ENCODE peak calls at places on chromosomes 6 and 20, in six cellular contexts. W, A, D, R, P and K are unnamed samples.

GRCh38 chr6:155377061-155377460 is 62.8 kb upstream of the TFB1M start:
- DNase-seq in W (no peak), A (no peak), D (peak), R (peak), P (no peak), K (no peak)

GRCh38 chr6:18506387-18507017 is 119.4 kb downstream of the RNF144B start:
- DNase-seq in W (no peak), A (no peak), D (peak), R (peak), P (no peak), K (no peak)

GRCh38 chr6:127146935-127147334 is 28.5 kb downstream of the RSPO3 start:
- DNase-seq in W (no peak), A (peak), D (peak), R (peak), P (peak), K (no peak)

GRCh38 chr6:90222724-90223198 is 73.9 kb downstream of the BACH2 start:
- DNase-seq in W (no peak), A (peak), D (peak), R (peak), P (no peak), K (no peak)

GRCh38 chr6:3331948-3332347 is 73.2 kb downstream of the PSMG4 start:
- DNase-seq in W (no peak), A (no peak), D (no peak), R (no peak), P (no peak), K (no peak)

GRCh38 chr6:104537185-104537584 is 322.5 kb downstream of the HACE1 start:
- DNase-seq in W (no peak), A (no peak), D (peak), R (peak), P (no peak), K (no peak)

GRCh38 chr20:45347297-45347935 is 808 bp downstream of the SDC4 start:
- DNase-seq in W (no peak), A (no peak), D (no peak), R (no peak), P (no peak), K (no peak)

GRCh38 chr6:144778773-144779531 is 493.8 kb downstream of the UTRN start:
- DNase-seq in W (no peak), A (peak), D (no peak), R (no peak), P (no peak), K (no peak)

GRCh38 chr20:8756410-8756809 is 312.5 kb upstream of the PLCB4 start:
- DNase-seq in W (no peak), A (peak), D (peak), R (peak), P (no peak), K (no peak)

GRCh38 chr6:128731249-128732165 is 151.4 kb upstream of the LAMA2 start:
- DNase-seq in W (peak), A (peak), D (peak), R (peak), P (peak), K (no peak)

GRCh38 chr6:91268941-91269340 is 682.1 kb upstream of the MAP3K7 start:
- DNase-seq in W (no peak), A (no peak), D (no peak), R (peak), P (no peak), K (no peak)

GRCh38 chr6:87291879-87292278 is 30.5 kb upstream of the SMIM8 start:
- DNase-seq in W (no peak), A (no peak), D (no peak), R (no peak), P (no peak), K (no peak)

GRCh38 chr6:134689177-134689576 is 260.7 kb downstream of the ALDH8A1 start:
- DNase-seq in W (no peak), A (no peak), D (no peak), R (no peak), P (no peak), K (no peak)

DNA sequence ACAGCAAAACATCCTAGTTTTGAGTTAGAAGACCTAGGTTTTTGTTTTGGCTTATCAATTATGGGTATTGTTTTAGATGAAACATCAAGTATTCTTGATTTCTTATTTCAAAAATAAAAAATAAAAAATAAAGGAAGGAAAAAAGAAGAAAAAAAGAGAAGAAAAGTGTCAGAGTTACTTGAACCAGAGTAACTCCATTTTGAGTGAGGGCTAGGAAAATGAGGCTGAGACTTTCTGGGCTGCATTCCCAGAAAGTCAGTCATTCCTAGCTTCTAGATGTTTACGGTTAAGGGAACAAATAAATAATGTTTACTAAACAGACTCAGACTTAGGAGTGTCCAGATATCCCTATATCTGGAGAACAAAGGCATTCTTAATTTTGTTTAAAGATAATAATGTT is 45.3 kb upstream of the HFE start:
- DNase-seq in W (no peak), A (no peak), D (no peak), R (no peak), P (no peak), K (no peak)
- H2BK15ac ChIP-seq in W (no peak), A (no peak), D (no peak), R (no peak), P (no peak), K (no peak)

DNA sequence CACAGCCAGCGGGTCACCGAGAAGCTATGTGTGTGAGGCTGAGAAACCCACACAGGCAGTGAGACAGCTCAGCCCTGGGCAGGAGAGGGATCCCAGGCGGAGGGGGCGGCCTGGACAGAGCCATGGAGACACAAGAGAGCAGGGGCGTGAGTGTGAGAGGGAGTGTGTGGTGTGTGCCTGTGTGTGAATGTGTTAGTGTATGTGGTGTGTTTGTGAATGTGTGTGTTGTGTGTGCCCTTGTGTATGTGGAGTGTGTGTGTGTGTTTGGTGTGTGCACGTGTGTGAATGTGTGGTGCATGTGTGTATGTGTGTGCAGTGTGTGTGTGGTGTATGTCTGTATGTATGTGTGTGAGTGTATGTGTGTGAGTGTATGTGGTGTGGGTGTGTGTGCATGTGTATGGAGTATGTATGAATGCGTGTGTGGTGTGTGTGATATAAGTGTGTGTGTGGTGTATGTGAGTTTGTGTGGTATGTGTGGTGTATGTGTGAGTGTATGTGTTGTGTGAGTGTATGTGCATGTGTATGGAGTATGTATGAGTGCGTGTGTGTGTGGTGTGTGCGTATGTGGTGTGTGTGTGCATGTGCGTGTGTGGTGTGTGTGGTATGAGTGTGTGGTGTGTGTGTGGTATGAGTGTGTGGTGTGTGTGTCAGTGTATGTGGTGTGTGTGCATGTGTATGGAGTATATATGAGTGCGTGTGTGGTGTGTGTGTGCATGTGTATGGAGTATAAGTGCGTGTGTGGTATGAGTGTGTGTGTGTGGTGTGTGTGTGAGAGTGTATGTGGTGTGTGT is 175.3 kb upstream of the AFDN start:
- DNase-seq in W (no peak), A (no peak), D (no peak), R (no peak), P (no peak), K (no peak)
- H3K23ac ChIP-seq in W (peak), A (peak), D (no peak), R (no peak), P (no peak), K (peak)

GRCh38 chr6:29974901-29975560 is 32.7 kb downstream of the HLA-A start:
- DNase-seq in W (no peak), A (peak), D (no peak), R (no peak), P (peak), K (peak)
- H2BK15ac ChIP-seq in W (no peak), A (no peak), D (no peak), R (no peak), P (no peak), K (no peak)

DNA sequence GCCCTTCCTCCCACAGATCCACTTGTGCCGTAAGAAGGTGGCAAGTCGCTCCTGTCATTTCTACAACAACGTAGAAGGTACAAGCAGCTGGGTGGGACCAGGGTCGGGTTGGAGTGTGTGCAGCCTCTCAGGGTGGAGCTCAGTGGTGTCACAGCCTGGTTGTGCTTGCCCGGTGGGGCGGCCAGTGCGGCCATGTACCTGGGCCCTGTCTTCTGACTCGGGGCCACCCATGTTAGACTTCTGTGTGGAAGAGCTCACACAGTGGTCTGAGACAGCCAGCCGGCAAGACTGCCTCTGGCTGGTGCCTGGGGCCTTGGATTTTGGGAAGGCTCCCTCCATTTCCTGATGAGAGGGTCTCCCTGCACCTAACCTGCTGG is 4.7 kb downstream of the RTEL1 start:
- DNase-seq in W (no peak), A (no peak), D (no peak), R (no peak), P (no peak), K (no peak)
- H3K23ac ChIP-seq in W (no peak), A (no peak), D (no peak), R (no peak), P (no peak), K (no peak)